ENCODE peak calls at places on chromosomes 16 and 17, in ten cellular contexts. Y is uterus, P is IMR-90, E is ovary, F is A549, R is tibial nerve, K is right lobe of liver, M is body of pancreas, N is vagina, T is GM12878. D is an unnamed sample. For H3K4me1, the result is how much of the 10 kb centered on the place peaks cover.

GRCh38 chr16:68445458-68445857 is 2.9 kb downstream of the SMPD3 start:
- DNase-seq in Y (no peak), P (peak), E (no peak), F (peak), R (no peak), K (peak), M (peak), N (no peak), T (peak), D (peak)

GRCh38 chr17:38403491-38403890 is 24.8 kb upstream of the ARHGAP23 start:
- DNase-seq in Y (no peak), P (peak), E (no peak), F (peak), R (no peak), K (no peak), M (no peak), N (no peak), T (no peak), D (no peak)

GRCh38 chr17:55161935-55162555 is 102.7 kb upstream of the HLF start:
- DNase-seq in Y (no peak), P (peak), E (no peak), F (peak), R (no peak), K (no peak), M (no peak), N (no peak), T (no peak), D (no peak)

GRCh38 chr16:9658157-9658556 is 524.1 kb downstream of the GRIN2A start:
- DNase-seq in Y (no peak), P (no peak), E (no peak), F (no peak), R (no peak), K (no peak), M (no peak), N (no peak), T (no peak), D (no peak)

GRCh38 chr17:32275060-32276042 is 9.7 kb downstream of the RHBDL3 start:
- DNase-seq in Y (peak), P (peak), E (no peak), F (peak), R (no peak), K (no peak), M (no peak), N (no peak), T (no peak), D (peak)

GRCh38 chr17:16639438-16639837 is 14.2 kb downstream of the ZNF624 start:
- DNase-seq in Y (no peak), P (no peak), E (no peak), F (no peak), R (no peak), K (no peak), M (no peak), N (no peak), T (no peak), D (no peak)

GRCh38 chr17:76199466-76199865 is 40.8 kb downstream of the RNF157 start:
- DNase-seq in Y (no peak), P (no peak), E (no peak), F (no peak), R (no peak), K (no peak), M (no peak), N (no peak), T (no peak), D (no peak)

GRCh38 chr16:64893386-64893785 is 228.5 kb downstream of the CDH11 start:
- DNase-seq in Y (no peak), P (peak), E (no peak), F (no peak), R (no peak), K (no peak), M (no peak), N (no peak), T (no peak), D (no peak)

GRCh38 chr16:25544294-25544693 is 147.5 kb upstream of the HS3ST4 start:
- DNase-seq in Y (no peak), P (no peak), E (no peak), F (no peak), R (no peak), K (no peak), M (no peak), N (peak), T (no peak), D (no peak)

GRCh38 chr17:38333635-38334295 is 10.0 kb downstream of the GPR179 start:
- DNase-seq in Y (no peak), P (no peak), E (no peak), F (peak), R (no peak), K (peak), M (no peak), N (no peak), T (no peak), D (no peak)

GRCh38 chr16:82580293-82580900 is 46.4 kb upstream of the CDH13 start:
- DNase-seq in Y (no peak), P (no peak), E (no peak), F (peak), R (no peak), K (peak), M (no peak), N (no peak), T (no peak), D (no peak)

GRCh38 chr16:58638148-58639036 is 8.8 kb upstream of the CNOT1 start:
- DNase-seq in Y (peak), P (peak), E (no peak), F (peak), R (no peak), K (peak), M (peak), N (no peak), T (no peak), D (peak)

GRCh38 chr17:19357351-19358140 is 5.0 kb downstream of the B9D1 start:
- DNase-seq in Y (no peak), P (no peak), E (no peak), F (no peak), R (no peak), K (no peak), M (no peak), N (no peak), T (no peak), D (peak)

GRCh38 chr16:80341242-80341641 is 199.6 kb upstream of the DYNLRB2 start:
- DNase-seq in Y (no peak), P (no peak), E (no peak), F (no peak), R (no peak), K (no peak), M (no peak), N (no peak), T (no peak), D (no peak)

GRCh38 chr17:10631048-10631700 is 25.9 kb downstream of the MYH3 start:
- DNase-seq in Y (no peak), P (peak), E (peak), F (peak), R (no peak), K (no peak), M (no peak), N (no peak), T (no peak), D (no peak)

GRCh38 chr17:6491071-6491700 is 46.9 kb downstream of the PIMREG start:
- DNase-seq in Y (no peak), P (no peak), E (peak), F (no peak), R (no peak), K (no peak), M (no peak), N (no peak), T (no peak), D (no peak)

GRCh38 chr17:80732268-80732667 is 187.6 kb downstream of the RPTOR start:
- DNase-seq in Y (no peak), P (peak), E (no peak), F (no peak), R (no peak), K (no peak), M (no peak), N (no peak), T (no peak), D (no peak)

GRCh38 chr16:77946834-77947233 is 75.5 kb upstream of the CLEC3A start:
- DNase-seq in Y (no peak), P (peak), E (no peak), F (no peak), R (no peak), K (no peak), M (no peak), N (no peak), T (no peak), D (no peak)

GRCh38 chr16:80569440-80570105 is 28.8 kb downstream of the DYNLRB2 start:
- DNase-seq in Y (no peak), P (peak), E (no peak), F (peak), R (no peak), K (no peak), M (no peak), N (no peak), T (no peak), D (no peak)

GRCh38 chr16:8885674-8886592 is 3.8 kb downstream of the LITAFD start:
- DNase-seq in Y (no peak), P (peak), E (no peak), F (no peak), R (no peak), K (peak), M (no peak), N (peak), T (no peak), D (peak)

GRCh38 chr16:29644973-29645698 is 17.9 kb upstream of the SPN start:
- DNase-seq in Y (no peak), P (no peak), E (no peak), F (no peak), R (no peak), K (no peak), M (no peak), N (no peak), T (no peak), D (no peak)

GRCh38 chr17:80892900-80893603 is 98.6 kb upstream of the CHMP6 start:
- DNase-seq in Y (no peak), P (peak), E (no peak), F (peak), R (no peak), K (no peak), M (no peak), N (no peak), T (no peak), D (peak)

GRCh38 chr17:65099941-65100315 is 37.2 kb upstream of the RGS9 start:
- DNase-seq in Y (no peak), P (peak), E (no peak), F (peak), R (peak), K (peak), M (peak), N (no peak), T (peak), D (peak)
- H3K27ac ChIP-seq in Y (peak), P (no peak), E (peak), F (peak), R (peak), K (peak), M (peak), N (peak), T (peak), D (peak)

GRCh38 chr16:85644093-85644712 is 31.1 kb downstream of the GSE1 start:
- DNase-seq in Y (no peak), P (no peak), E (no peak), F (no peak), R (no peak), K (no peak), M (no peak), N (no peak), T (no peak), D (no peak)
- H3K4me1 ChIP-seq in Y (under half), P (under half), E (under half), F (under half), R (under half), K (under half), M (under half), N (under half), T (under half), D (under half)

DNA sequence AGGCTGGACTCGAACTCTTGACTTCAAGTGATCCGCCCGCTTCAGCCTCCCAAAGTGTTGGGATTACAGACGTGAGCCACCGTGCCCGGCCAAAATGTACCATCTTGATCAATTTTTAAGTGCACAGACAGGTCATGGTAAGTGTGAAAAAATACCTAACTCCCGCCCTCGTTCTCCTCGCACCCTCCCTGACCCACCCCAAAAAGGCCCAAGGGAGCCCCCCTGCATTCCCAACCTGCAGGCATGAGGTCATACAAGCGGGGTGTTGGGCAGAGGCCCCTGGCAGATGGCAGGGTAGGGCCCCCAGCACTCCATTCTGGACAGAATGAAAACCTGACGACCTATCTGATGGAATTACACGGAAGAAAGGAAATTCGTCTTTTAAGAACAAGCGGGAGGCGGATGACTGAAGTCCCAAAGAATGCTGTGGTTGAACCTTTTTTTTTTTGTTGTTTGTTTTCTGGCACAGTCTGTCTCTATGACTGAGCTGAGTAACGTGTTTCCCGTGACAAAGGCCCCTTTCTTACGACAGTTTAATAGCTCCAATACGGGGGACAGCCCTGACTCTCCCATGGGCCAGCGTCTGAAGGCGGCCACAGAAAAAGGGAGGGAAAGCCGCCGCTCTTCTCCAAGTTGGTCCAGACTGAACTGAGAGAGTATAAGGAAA is 376.4 kb downstream of the SLC39A11 start:
- DNase-seq in Y (no peak), P (peak), E (no peak), F (peak), R (peak), K (no peak), M (peak), N (no peak), T (no peak), D (no peak)
- TF ChIP-seq POLR2A in Y (no peak), P (peak), E (no peak), F (no peak), R (peak), K (no peak), M (no peak), N (no peak), T (no peak), D (no peak)

GRCh38 chr16:75237398-75238131 is 13.9 kb downstream of the BCAR1 start:
- DNase-seq in Y (peak), P (no peak), E (no peak), F (no peak), R (no peak), K (no peak), M (no peak), N (no peak), T (no peak), D (peak)
- H3K27ac ChIP-seq in Y (peak), P (peak), E (peak), F (peak), R (peak), K (no peak), M (peak), N (peak), T (no peak), D (peak)

GRCh38 chr17:1386265-1386664 is 13.8 kb downstream of the YWHAE start:
- DNase-seq in Y (no peak), P (no peak), E (no peak), F (no peak), R (no peak), K (no peak), M (no peak), N (no peak), T (no peak), D (no peak)
- H3K4me1 ChIP-seq in Y (under half), P (under half), E (under half), F (half or more), R (under half), K (half or more), M (half or more), N (half or more), T (under half), D (half or more)

DNA sequence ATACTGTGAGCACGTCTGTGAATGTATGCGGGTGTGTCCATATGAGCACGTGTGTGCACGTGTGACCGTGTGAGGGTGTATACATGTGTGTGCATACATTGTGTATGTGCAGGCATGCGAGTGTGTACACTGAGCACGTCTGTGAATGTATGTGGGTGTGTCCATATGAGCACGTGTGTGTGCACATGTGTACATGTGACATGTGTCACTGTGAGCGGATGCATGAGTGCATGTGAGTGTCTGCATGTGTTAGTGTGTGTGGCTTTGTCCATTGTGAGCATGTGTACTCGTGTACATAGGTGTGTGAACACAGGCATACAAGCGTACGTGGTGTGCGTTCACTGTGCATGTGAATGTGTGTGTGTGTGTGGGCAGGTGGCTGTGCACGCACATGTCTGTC is 17.5 kb upstream of the ACSF3 start:
- DNase-seq in Y (no peak), P (no peak), E (no peak), F (no peak), R (no peak), K (no peak), M (no peak), N (no peak), T (no peak), D (no peak)
- TF ChIP-seq POLR2A in Y (no peak), P (no peak), E (no peak), F (no peak), R (no peak), K (no peak), M (no peak), N (no peak), T (no peak), D (no peak)

DNA sequence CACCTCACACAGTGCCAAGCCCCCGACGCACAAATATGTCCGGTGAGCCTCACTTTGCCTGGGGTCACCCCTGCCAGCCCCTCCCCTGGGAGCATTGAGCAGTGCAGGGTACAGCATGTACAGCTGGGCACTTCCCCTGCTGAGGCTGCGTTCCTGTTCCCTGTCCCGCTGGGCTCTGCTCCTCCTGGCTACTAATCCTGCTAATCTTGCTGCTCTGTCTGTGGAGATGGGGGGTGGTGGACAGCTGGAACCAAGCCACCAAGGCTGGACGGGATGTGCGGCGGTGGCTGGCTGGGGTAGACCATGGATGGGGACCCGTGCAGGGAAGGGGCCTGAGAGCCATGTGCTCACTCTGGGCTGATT is 4.1 kb upstream of the TCAP start:
- DNase-seq in Y (no peak), P (no peak), E (no peak), F (no peak), R (no peak), K (no peak), M (no peak), N (no peak), T (no peak), D (no peak)
- H3K27ac ChIP-seq in Y (no peak), P (no peak), E (no peak), F (no peak), R (peak), K (peak), M (no peak), N (no peak), T (no peak), D (no peak)

DNA sequence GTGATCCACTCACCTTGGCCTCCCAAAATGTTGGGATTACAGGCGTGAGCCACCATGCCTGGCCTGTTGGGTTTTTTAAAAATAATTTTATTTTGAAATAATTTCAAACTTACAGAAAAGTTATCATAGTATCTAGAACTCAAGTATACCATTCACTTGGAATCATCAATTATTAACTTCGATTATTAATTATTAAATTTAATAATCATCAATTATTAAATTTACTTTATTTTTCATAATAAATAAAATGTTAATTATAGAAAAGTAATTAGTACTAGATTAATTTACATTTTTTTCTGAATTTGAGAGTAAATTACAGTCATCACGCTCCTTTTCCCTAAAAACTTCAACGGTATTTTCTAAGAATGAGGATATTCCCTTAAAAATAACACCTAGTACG is 13.7 kb upstream of the SKAP1 start:
- DNase-seq in Y (no peak), P (no peak), E (no peak), F (no peak), R (no peak), K (no peak), M (no peak), N (no peak), T (no peak), D (no peak)
- H3K4me1 ChIP-seq in Y (under half), P (under half), E (under half), F (under half), R (under half), K (under half), M (under half), N (under half), T (half or more), D (under half)

GRCh38 chr16:14109077-14109775 is 38.1 kb downstream of the MRTFB start:
- DNase-seq in Y (no peak), P (no peak), E (no peak), F (no peak), R (no peak), K (no peak), M (no peak), N (no peak), T (no peak), D (no peak)
- TF ChIP-seq POLR2A in Y (no peak), P (no peak), E (no peak), F (no peak), R (no peak), K (no peak), M (no peak), N (no peak), T (no peak), D (no peak)

GRCh38 chr16:54236761-54237160 is 49.8 kb downstream of the IRX3 start:
- DNase-seq in Y (no peak), P (peak), E (no peak), F (no peak), R (no peak), K (no peak), M (no peak), N (no peak), T (no peak), D (no peak)
- H3K27ac ChIP-seq in Y (no peak), P (no peak), E (no peak), F (no peak), R (no peak), K (no peak), M (no peak), N (no peak), T (no peak), D (no peak)